ENCODE peak calls at places on chromosomes 7 and 10, in four cellular contexts. X, N, C and Q are unnamed samples.

GRCh38 chr7:130669051-130669700 is 628 bp upstream of the COPG2 start:
- DNase-seq in X (no peak), C (no peak), N (peak), Q (no peak)

GRCh38 chr10:76111986-76112825 is 680.8 kb downstream of the LRMDA start:
- DNase-seq in X (peak), N (no peak), C (peak), Q (peak)

GRCh38 chr7:131459256-131459655 is 97.2 kb downstream of the PODXL start:
- DNase-seq in X (peak), N (peak), C (no peak), Q (no peak)

GRCh38 chr10:17066801-17067200 is 62.8 kb downstream of the CUBN start:
- DNase-seq in N (no peak), X (no peak), C (no peak), Q (no peak)

GRCh38 chr7:92056276-92056675 is 78.0 kb downstream of the CYP51A1 start:
- DNase-seq in C (no peak), N (no peak), X (peak), Q (no peak)

GRCh38 chr10:13775786-13776780 is 189.3 kb downstream of the PRPF18 start:
- DNase-seq in X (no peak), N (peak), C (no peak), Q (no peak)

GRCh38 chr7:151744656-151745055 is 132.3 kb downstream of the PRKAG2 start:
- DNase-seq in X (no peak), C (no peak), N (no peak), Q (no peak)

GRCh38 chr10:99775850-99776249 is 6.6 kb upstream of the ABCC2 start:
- DNase-seq in C (no peak), N (peak), X (no peak), Q (no peak)

GRCh38 chr10:132140167-132140925 is 46.4 kb upstream of the DPYSL4 start:
- DNase-seq in X (no peak), N (no peak), C (no peak), Q (no peak)

GRCh38 chr7:50595538-50596102 is 30.4 kb upstream of the DDC start:
- DNase-seq in N (peak), C (no peak), X (peak), Q (peak)

GRCh38 chr7:109844362-109844761 is 1246.6 kb upstream of the LRRN3 start:
- DNase-seq in N (peak), X (peak), C (no peak), Q (no peak)

GRCh38 chr7:379456-380225 is 89.7 kb downstream of the FOXL3 start:
- DNase-seq in X (peak), N (no peak), C (no peak), Q (peak)

GRCh38 chr7:149220534-149220933 is 18.9 kb upstream of the ZNF212 start:
- DNase-seq in X (peak), N (peak), C (no peak), Q (no peak)

GRCh38 chr10:69640196-69640980 is 10.3 kb downstream of the FAM241B start:
- DNase-seq in X (no peak), C (no peak), N (no peak), Q (no peak)

GRCh38 chr10:75936841-75937240 is 505.4 kb downstream of the LRMDA start:
- DNase-seq in C (no peak), X (no peak), N (no peak), Q (no peak)

GRCh38 chr7:130273863-130274262 is 7.2 kb downstream of the CPA2 start:
- DNase-seq in X (peak), C (no peak), N (peak), Q (no peak)

GRCh38 chr7:82740246-82740848 is 296.8 kb upstream of the CACNA2D1 start:
- DNase-seq in C (peak), N (peak), X (peak), Q (peak)

GRCh38 chr7:142089035-142089434 is 22.5 kb upstream of the MGAM2 start:
- DNase-seq in N (no peak), X (peak), C (no peak), Q (no peak)

GRCh38 chr10:82497451-82497850 is 622.5 kb downstream of the NRG3 start:
- DNase-seq in C (no peak), N (no peak), X (no peak), Q (no peak)

GRCh38 chr10:110511734-110512449 is 14.2 kb downstream of the DUSP5 start:
- DNase-seq in N (no peak), X (no peak), C (no peak), Q (no peak)

GRCh38 chr10:24643679-24644209 is 79.9 kb downstream of the ARHGAP21 start:
- DNase-seq in N (no peak), C (no peak), X (peak), Q (no peak)

GRCh38 chr10:45353176-45353575 is 20.8 kb upstream of the ALOX5 start:
- DNase-seq in X (no peak), N (no peak), C (no peak), Q (no peak)

GRCh38 chr10:72764151-72764550 is 72.2 kb downstream of the MCU start:
- DNase-seq in N (peak), X (no peak), C (no peak), Q (no peak)

GRCh38 chr7:137804819-137805218 is 42.0 kb downstream of the DGKI start:
- DNase-seq in N (peak), X (no peak), C (no peak), Q (no peak)

GRCh38 chr7:151847681-151848081 is 29.2 kb downstream of the PRKAG2 start:
- DNase-seq in C (no peak), X (no peak), N (no peak), Q (no peak)

GRCh38 chr10:7610017-7610416 is 56.7 kb downstream of the ITIH5 start:
- DNase-seq in N (no peak), C (no peak), X (no peak), Q (no peak)

GRCh38 chr10:124378817-124379510 is 39.8 kb downstream of the OAT start:
- DNase-seq in X (peak), N (no peak), C (no peak), Q (no peak)

GRCh38 chr7:127396184-127396583 is 3.7 kb upstream of the ZNF800 start:
- DNase-seq in X (peak), N (no peak), C (no peak), Q (peak)

GRCh38 chr7:127755529-127755928 is 103.5 kb downstream of the SND1 start:
- DNase-seq in N (no peak), X (peak), C (no peak), Q (no peak)

GRCh38 chr7:26423436-26423835 is 131.8 kb downstream of the SNX10 start:
- DNase-seq in C (no peak), N (no peak), X (no peak), Q (no peak)

GRCh38 chr7:123538189-123538714 is 3.9 kb upstream of the IQUB start:
- DNase-seq in X (peak), N (peak), C (no peak), Q (no peak)

GRCh38 chr10:7445474-7446135 is 34.8 kb upstream of the SFMBT2 start:
- DNase-seq in X (no peak), N (no peak), C (no peak), Q (no peak)

GRCh38 chr7:128053023-128053422 is 21.8 kb upstream of the LRRC4 start:
- DNase-seq in C (no peak), X (no peak), N (peak), Q (no peak)

GRCh38 chr7:126083014-126083413 is 1153.4 kb upstream of the POT1 start:
- DNase-seq in C (no peak), N (no peak), X (no peak), Q (no peak)
- H3K56ac ChIP-seq in C (no peak), N (no peak), X (no peak), Q (no peak)

GRCh38 chr7:25168145-25168544 is 43.1 kb upstream of the CYCS start:
- DNase-seq in X (no peak), C (no peak), N (no peak), Q (no peak)
- H3K56ac ChIP-seq in X (no peak), C (no peak), N (no peak), Q (no peak)

GRCh38 chr7:41467596-41467995 is 235.3 kb downstream of the INHBA start:
- DNase-seq in X (peak), N (no peak), C (no peak), Q (no peak)
- H3K56ac ChIP-seq in X (no peak), N (no peak), C (no peak), Q (no peak)

DNA sequence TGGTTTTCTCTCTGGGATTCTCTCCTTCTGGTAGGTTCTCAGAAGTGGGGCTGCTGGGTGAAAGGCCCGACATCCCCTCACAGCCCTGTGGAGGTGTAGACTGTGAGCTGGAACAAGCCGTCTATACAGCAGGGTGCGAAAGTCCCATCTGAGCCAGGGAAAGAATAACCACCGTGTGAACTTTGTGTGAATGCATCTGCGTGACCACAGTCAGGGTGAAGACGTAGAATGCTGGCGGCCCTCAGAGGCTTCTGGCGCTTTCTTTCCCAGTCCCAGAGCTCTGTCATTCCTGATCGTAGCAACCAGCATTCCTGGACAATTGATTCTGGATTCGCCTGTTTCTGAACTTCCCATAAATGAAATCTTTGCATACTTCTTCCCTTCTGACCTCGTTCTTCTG is 30.0 kb downstream of the ELFN1 start:
- DNase-seq in N (no peak), X (no peak), C (peak), Q (peak)
- H3K56ac ChIP-seq in N (no peak), X (no peak), C (no peak), Q (no peak)